ENCODE peak calls at places on chromosomes 6 and 20, in nine cellular contexts. Z, P, M, D, R, U, B, W and V are unnamed samples.

GRCh38 chr20:20261159-20261558 is 106.7 kb upstream of the INSM1 start:
- DNase-seq in Z (no peak), P (no peak), M (no peak), D (no peak), R (no peak), U (no peak), B (no peak), W (no peak), V (no peak)

GRCh38 chr6:71544028-71544427 is 255.4 kb downstream of the OGFRL1 start:
- DNase-seq in Z (peak; percentile 11), P (no peak), M (no peak), D (no peak), R (peak; percentile 53), U (no peak), B (no peak), W (no peak), V (no peak)

GRCh38 chr20:21564127-21564773 is 50.4 kb upstream of the NKX2-2 start:
- DNase-seq in Z (no peak), P (no peak), M (no peak), D (no peak), R (no peak), U (no peak), B (no peak), W (no peak), V (no peak)

GRCh38 chr6:133854633-133855598 is 34.0 kb upstream of the TCF21 start:
- DNase-seq in Z (no peak), P (no peak), M (no peak), D (no peak), R (no peak), U (no peak), B (no peak), W (no peak), V (no peak)

GRCh38 chr6:25280617-25280990 is 1.4 kb downstream of the CARMIL1 start:
- DNase-seq in Z (no peak), P (no peak), M (no peak), D (no peak), R (no peak), U (peak; percentile 12), B (no peak), W (peak; percentile 52), V (no peak)

GRCh38 chr20:61599061-61599930 is 347.2 kb downstream of the CDH4 start:
- DNase-seq in Z (no peak), P (no peak), M (no peak), D (peak; percentile 81), R (no peak), U (no peak), B (no peak), W (no peak), V (no peak)

GRCh38 chr6:47106721-47107197 is 64.6 kb upstream of the ADGRF1 start:
- DNase-seq in Z (no peak), P (no peak), M (no peak), D (no peak), R (no peak), U (peak; percentile 27), B (no peak), W (peak; percentile 53), V (no peak)

GRCh38 chr20:34979366-34980153 is 23.9 kb downstream of the MYH7B start:
- DNase-seq in Z (no peak), P (peak; percentile 42), M (no peak), D (peak; percentile 90), R (no peak), U (no peak), B (no peak), W (no peak), V (no peak)

GRCh38 chr6:63862486-63863198 is 227.0 kb downstream of the PHF3 start:
- DNase-seq in Z (no peak), P (no peak), M (no peak), D (no peak), R (no peak), U (peak; percentile 58), B (no peak), W (peak; percentile 23), V (no peak)

GRCh38 chr6:145895802-145896201 is 68.4 kb downstream of the SHPRH start:
- DNase-seq in Z (no peak), P (no peak), M (no peak), D (no peak), R (no peak), U (peak; percentile 41), B (no peak), W (peak; percentile 20), V (no peak)

DNA sequence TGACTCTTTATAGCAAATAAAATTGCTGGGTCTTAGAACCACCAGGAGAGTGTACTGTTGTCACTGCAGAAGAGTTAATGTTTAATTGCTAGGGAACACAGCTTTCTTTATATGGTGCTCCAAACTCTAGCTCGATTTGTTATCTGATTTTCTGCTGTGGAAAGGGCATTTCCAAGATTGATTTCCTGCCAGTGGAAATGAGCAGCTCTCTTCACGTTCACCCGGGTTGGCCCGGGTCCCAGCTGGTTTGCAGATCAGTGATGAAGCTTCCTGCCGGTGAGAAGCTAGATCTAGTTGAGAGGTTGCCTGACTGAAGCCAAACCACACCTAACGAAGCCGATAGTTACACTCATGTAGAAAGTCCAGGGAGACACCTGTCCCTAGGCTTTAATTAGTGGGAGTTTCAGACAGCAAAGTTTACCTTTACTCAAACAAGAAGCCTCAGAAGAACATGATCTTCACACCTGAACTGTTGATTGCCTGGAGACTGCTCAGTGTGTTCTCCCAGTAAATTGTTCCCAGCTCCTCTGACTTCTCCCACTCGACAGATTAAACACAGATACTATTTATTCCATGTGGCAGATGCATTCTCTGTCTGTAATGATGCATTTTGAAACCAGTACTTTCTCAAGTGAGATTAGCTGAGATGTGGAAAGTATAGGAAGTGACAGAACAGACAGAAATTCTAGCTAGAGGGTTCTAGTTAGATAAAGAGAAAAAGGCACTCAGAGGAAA is 27.8 kb downstream of the PAQR8 start:
- DNase-seq in Z (no peak), P (peak; percentile 83), M (no peak), D (no peak), R (no peak), U (peak; percentile 91), B (no peak), W (peak; percentile 51), V (peak; percentile 70)
- TF ChIP-seq CTCF in Z (no peak), P (no peak), M (no peak), D (no peak), R (no peak), U (peak; percentile 38), B (peak; percentile 6), W (no peak), V (no peak)

GRCh38 chr6:112882381-112882780 is 535.3 kb downstream of the RFPL4B start:
- DNase-seq in Z (no peak), P (no peak), M (no peak), D (no peak), R (no peak), U (no peak), B (no peak), W (no peak), V (no peak)

GRCh38 chr6:112881027-112881426 is 533.9 kb downstream of the RFPL4B start:
- DNase-seq in Z (peak; percentile 29), P (no peak), M (no peak), D (no peak), R (peak; percentile 34), U (no peak), B (no peak), W (no peak), V (no peak)

GRCh38 chr6:112877134-112878100 is 530.3 kb downstream of the RFPL4B start:
- DNase-seq in Z (peak; percentile 77), P (no peak), M (peak; percentile 59), D (no peak), R (peak; percentile 86), U (peak; percentile 28), B (no peak), W (peak; percentile 31), V (no peak)

GRCh38 chr6:112881828-112882227 is 534.7 kb downstream of the RFPL4B start:
- DNase-seq in Z (no peak), P (no peak), M (no peak), D (no peak), R (no peak), U (no peak), B (no peak), W (no peak), V (no peak)

DNA sequence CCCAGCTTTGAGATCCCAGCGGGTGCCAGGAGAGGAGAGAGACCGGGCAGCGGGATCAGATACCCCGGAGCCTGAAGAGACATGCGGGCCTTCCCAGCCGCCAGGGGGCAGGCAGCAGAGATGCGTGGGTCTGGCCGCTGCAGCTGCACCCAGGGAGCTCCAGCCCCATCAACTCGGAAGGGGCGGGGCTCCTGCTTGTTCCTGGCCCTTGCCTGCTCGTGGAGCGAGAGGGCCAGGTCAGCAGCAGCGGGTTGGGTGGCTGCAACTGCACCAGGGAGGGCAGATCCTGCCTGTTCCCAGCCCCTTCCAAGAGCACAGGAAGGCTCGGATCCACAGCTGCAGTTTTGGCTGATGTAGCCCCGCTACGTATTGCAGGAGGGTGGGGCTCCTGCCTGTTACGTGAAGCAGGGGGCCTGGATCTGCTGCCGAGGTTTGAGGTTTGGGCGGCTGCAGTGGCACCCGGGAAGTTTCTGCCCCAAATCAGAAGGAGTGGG is 532.8 kb downstream of the RFPL4B start:
- DNase-seq in Z (no peak), P (peak; percentile 27), M (no peak), D (no peak), R (peak; percentile 8), U (no peak), B (peak; percentile 63), W (no peak), V (no peak)
- TF ChIP-seq CTCF in Z (no peak), P (no peak), M (no peak), D (peak; percentile 43), R (peak; percentile 45), U (no peak), B (peak; percentile 7), W (peak; percentile 44), V (no peak)

GRCh38 chr6:43509142-43509983 is 783 bp downstream of the LRRC73 start:
- DNase-seq in Z (no peak), P (no peak), M (no peak), D (no peak), R (no peak), U (no peak), B (no peak), W (no peak), V (no peak)
- TF ChIP-seq CTCF in Z (no peak), P (no peak), M (no peak), D (no peak), R (no peak), U (no peak), B (no peak), W (no peak), V (no peak)

GRCh38 chr6:19811397-19812079 is 25.6 kb upstream of the ID4 start:
- DNase-seq in Z (no peak), P (no peak), M (no peak), D (no peak), R (no peak), U (no peak), B (no peak), W (no peak), V (no peak)

GRCh38 chr6:19806971-19807396 is 30.2 kb upstream of the ID4 start:
- DNase-seq in Z (no peak), P (no peak), M (no peak), D (peak; percentile 92), R (no peak), U (no peak), B (no peak), W (no peak), V (no peak)

DNA sequence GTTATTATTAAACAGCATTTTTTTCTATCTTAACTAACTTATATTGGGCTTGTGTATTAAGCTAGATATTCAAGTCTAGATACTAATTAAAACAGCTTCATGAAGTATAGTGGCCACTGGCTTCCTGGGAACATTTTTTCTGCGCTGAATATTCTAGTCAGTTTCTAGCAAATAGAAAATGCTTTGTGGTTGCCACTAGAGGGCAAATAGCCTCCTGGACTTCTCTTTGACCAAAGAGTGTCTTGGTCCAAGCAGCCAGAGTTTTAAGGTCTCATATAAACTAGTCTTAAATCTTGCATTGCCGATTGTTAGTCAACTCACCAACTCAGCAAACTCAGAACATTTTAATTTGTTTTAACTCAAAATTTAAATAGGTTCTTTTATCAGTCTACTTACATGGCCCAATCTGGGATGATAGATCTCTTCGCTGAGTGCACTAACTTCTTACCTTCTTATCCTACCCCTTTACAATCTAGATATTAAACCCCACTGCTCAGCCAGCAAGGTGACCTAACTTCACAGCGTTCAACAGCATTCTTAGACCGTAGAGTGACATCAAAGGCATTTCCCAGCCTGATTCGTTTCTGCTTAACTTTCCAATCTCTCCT is 24.6 kb upstream of the ID4 start:
- DNase-seq in Z (peak; percentile 26), P (peak; percentile 8), M (no peak), D (no peak), R (peak; percentile 38), U (peak; percentile 60), B (no peak), W (peak; percentile 37), V (peak; percentile 27)
- TF ChIP-seq CTCF in Z (peak; percentile 75), P (peak; percentile 73), M (peak; percentile 73), D (peak; percentile 84), R (peak; percentile 72), U (peak; percentile 81), B (peak; percentile 34), W (peak; percentile 57), V (peak; percentile 4)